ENCODE peak calls at places on chromosomes 3 and 15, in five cellular contexts. V is H1, R is PC-3, S is NB4, H is sigmoid colon. K is an unnamed sample.

GRCh38 chr3:15708882-15709677 is 88.7 kb downstream of the ANKRD28 start:
- DNase-seq in V (no peak), R (no peak), S (peak), H (no peak), K (no peak)

GRCh38 chr3:96966181-96966929 is 152.0 kb downstream of the EPHA6 start:
- DNase-seq in V (no peak), R (peak), S (no peak), H (no peak), K (no peak)

GRCh38 chr15:80106051-80106450 is 46.6 kb downstream of the ZFAND6 start:
- DNase-seq in V (no peak), R (peak), S (no peak), H (no peak), K (no peak)

GRCh38 chr3:102449930-102450329 is 15.1 kb downstream of the ZPLD1 start:
- DNase-seq in V (no peak), R (peak), S (no peak), H (no peak), K (no peak)

GRCh38 chr15:58442122-58442521 is 10.3 kb downstream of the LIPC start:
- DNase-seq in V (no peak), R (peak), S (no peak), H (no peak), K (no peak)

GRCh38 chr15:99682455-99682854 is 50.8 kb downstream of the LYSMD4 start:
- DNase-seq in V (no peak), R (peak), S (no peak), H (no peak), K (no peak)

GRCh38 chr3:145716519-145716918 is 444.5 kb downstream of the PLOD2 start:
- DNase-seq in V (no peak), R (no peak), S (no peak), H (no peak), K (no peak)

GRCh38 chr3:193851941-193852674 is 259.1 kb downstream of the OPA1 start:
- DNase-seq in V (no peak), R (peak), S (peak), H (no peak), K (no peak)

GRCh38 chr3:21920431-21920830 is 169.4 kb upstream of the ZNF385D start:
- DNase-seq in V (no peak), R (peak), S (no peak), H (no peak), K (no peak)

GRCh38 chr15:41495736-41496599 is 2.3 kb downstream of the ITPKA start:
- DNase-seq in V (no peak), R (no peak), S (no peak), H (no peak), K (no peak)

GRCh38 chr3:158918008-158918407 is 116.2 kb downstream of the MFSD1 start:
- DNase-seq in V (peak), R (peak), S (peak), H (no peak), K (peak)

GRCh38 chr3:171741377-171741776 is 68.9 kb downstream of the PLD1 start:
- DNase-seq in V (no peak), R (no peak), S (no peak), H (no peak), K (no peak)

GRCh38 chr15:60476713-60477112 is 2.2 kb downstream of the ICE2 start:
- DNase-seq in V (no peak), R (peak), S (no peak), H (no peak), K (no peak)

GRCh38 chr3:46097691-46098241 is 70.5 kb upstream of the XCR1 start:
- DNase-seq in V (no peak), R (no peak), S (peak), H (peak), K (peak)

GRCh38 chr3:178129109-178129508 is 407.1 kb upstream of the KCNMB2 start:
- DNase-seq in V (no peak), R (no peak), S (no peak), H (no peak), K (no peak)

GRCh38 chr3:107465064-107465631 is 57.6 kb upstream of the BBX start:
- DNase-seq in V (no peak), R (no peak), S (no peak), H (no peak), K (peak)

GRCh38 chr3:42066516-42067181 is 24.5 kb upstream of the TRAK1 start:
- DNase-seq in V (no peak), R (no peak), S (no peak), H (no peak), K (peak)

GRCh38 chr3:69306239-69307185 is 79.4 kb downstream of the FRMD4B start:
- DNase-seq in V (no peak), R (peak), S (peak), H (peak), K (peak)

GRCh38 chr15:35626531-35626930 is 80.6 kb upstream of the DPH6 start:
- DNase-seq in V (no peak), R (no peak), S (no peak), H (no peak), K (no peak)

GRCh38 chr3:43770426-43771103 is 79.8 kb downstream of the ABHD5 start:
- DNase-seq in V (no peak), R (peak), S (peak), H (peak), K (no peak)

GRCh38 chr3:102979682-102980378 is 545.0 kb downstream of the ZPLD1 start:
- DNase-seq in V (no peak), R (peak), S (no peak), H (peak), K (no peak)

GRCh38 chr3:12180218-12180617 is 21.5 kb upstream of the TIMP4 start:
- DNase-seq in V (no peak), R (peak), S (no peak), H (no peak), K (no peak)

GRCh38 chr15:60091150-60091549 is 87.0 kb downstream of the FOXB1 start:
- DNase-seq in V (no peak), R (peak), S (no peak), H (no peak), K (no peak)

DNA sequence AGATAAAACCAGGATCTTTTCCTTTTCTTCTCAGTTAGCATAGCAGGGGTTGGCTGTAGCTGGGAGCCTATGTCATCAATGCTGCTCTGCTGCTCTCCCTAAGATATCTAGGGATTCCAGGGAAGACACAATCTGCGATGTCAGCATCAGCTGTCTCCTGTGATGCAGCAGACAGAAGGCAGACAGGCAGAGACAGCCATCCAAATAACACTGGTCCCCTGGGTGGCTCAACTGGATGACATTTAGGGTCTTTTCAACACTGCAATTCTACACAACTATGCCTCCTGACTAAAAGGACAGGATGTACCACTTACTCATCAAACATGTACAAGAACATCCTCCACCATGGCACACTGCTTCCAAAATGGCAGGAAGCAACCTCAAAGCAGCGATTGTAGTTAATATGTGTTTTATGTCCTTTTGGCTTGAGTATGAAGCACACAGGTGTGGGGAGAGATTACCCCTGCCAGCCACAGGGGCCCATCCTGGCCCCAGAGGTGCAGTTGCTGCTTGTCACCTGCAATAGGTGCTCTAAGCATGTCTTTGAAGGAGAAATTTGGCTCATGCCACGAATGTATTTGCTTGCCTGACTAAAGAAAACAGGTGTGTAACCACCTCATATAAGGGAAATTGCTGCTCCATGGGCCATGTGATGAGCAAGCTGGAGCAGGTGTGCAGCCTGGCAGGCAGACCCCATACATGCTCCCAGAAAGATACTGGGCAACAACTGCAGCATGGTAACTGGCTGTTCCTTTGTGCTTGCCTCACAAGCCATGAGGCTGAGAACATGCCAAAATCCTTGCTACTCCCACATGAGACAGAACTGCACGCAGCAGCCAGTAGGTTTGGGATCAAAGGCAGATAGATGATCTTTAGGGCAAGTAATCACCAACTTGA is 357.8 kb downstream of the VPS13C start:
- DNase-seq in V (peak), R (peak), S (no peak), H (no peak), K (no peak)
- H3K4me3 ChIP-seq in V (no peak), R (no peak), S (no peak), H (no peak), K (no peak)

DNA sequence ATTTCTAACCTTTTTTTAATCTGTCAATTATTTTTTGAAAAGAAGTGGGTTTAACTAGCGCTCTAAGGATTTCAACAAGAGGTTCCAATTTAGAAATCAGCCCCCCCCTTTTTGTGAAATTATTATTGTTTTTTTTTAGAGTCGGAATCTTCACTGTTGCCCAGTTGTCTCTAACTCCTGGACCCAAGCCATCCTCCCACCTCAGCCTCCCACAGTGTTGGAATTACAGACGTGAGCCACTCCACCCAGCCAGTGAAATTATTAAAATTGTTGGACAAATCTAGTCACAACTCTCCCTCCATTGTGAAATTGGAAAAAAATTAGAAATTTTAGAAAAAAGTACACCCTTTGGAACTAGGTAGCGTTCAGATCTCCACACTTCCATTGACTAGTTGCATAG is 2.5 kb downstream of the AKAP13 start:
- DNase-seq in V (no peak), R (no peak), S (no peak), H (no peak), K (no peak)
- TF ChIP-seq CTCF in V (no peak), R (no peak), S (no peak), H (no peak), K (no peak)

GRCh38 chr3:39724233-39724846 is 85.1 kb upstream of the MYRIP start:
- DNase-seq in V (no peak), R (no peak), S (peak), H (no peak), K (no peak)

GRCh38 chr3:39725321-39725720 is 84.1 kb upstream of the MYRIP start:
- DNase-seq in V (no peak), R (no peak), S (no peak), H (no peak), K (no peak)

DNA sequence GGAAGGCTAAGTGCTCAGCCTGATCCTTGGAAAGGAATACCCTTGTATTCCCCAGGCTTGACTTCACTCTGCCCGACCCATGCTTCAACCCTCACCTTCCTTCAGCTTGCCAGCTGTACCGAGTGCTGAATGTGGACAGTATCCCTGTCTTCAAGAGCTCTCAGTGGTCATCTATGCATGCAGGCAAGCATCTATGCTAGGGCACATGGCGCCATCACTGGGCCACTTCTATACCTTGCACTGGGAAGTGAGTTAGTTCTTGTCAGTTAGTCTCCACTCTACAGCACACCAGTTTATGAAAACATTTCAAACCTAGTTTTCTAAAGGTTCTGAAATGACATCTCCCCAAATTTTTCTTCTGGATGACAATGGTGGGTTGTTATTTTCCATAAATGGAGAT is 82.0 kb upstream of the MYRIP start:
- DNase-seq in V (no peak), R (no peak), S (peak), H (no peak), K (no peak)
- H3K4me3 ChIP-seq in V (no peak), R (no peak), S (no peak), H (no peak), K (no peak)

GRCh38 chr3:172808969-172809546 is 58.5 kb downstream of the ECT2 start:
- DNase-seq in V (no peak), R (peak), S (peak), H (no peak), K (peak)
- TF ChIP-seq CTCF in V (no peak), R (peak), S (no peak), H (no peak), K (peak)